ENCODE peak calls at places on chromosomes 11 and 22, in four cellular contexts. U, B, G and O are unnamed samples.

GRCh38 chr11:78489184-78489583 is 71.6 kb upstream of the GAB2 start:
- DNase-seq in U (no peak), B (no peak), G (no peak), O (no peak)

GRCh38 chr22:43905681-43906080 is 13.9 kb upstream of the PNPLA5 start:
- DNase-seq in U (no peak), B (no peak), G (no peak), O (no peak)

GRCh38 chr11:45085657-45086501 is 60.6 kb upstream of the PRDM11 start:
- DNase-seq in U (no peak), B (no peak), G (no peak), O (peak)

GRCh38 chr22:30606455-30607299 is at the start of gene TCN2:
- DNase-seq in U (peak), B (peak), G (no peak), O (peak)

GRCh38 chr11:37770145-37770544 is 1172.1 kb upstream of the RAG2 start:
- DNase-seq in U (no peak), B (no peak), G (no peak), O (no peak)

GRCh38 chr11:35672608-35673007 is 10.0 kb downstream of the TRIM44 start:
- DNase-seq in U (no peak), B (no peak), G (no peak), O (no peak)

GRCh38 chr11:131408011-131408640 is 37.7 kb downstream of the NTM start:
- DNase-seq in U (no peak), B (peak), G (no peak), O (peak)

GRCh38 chr22:38863531-38864131 is 8.4 kb downstream of the CBX6 start:
- DNase-seq in U (no peak), B (no peak), G (no peak), O (no peak)

GRCh38 chr11:119741369-119742262 is 12.6 kb upstream of the NECTIN1 start:
- DNase-seq in U (peak), B (peak), G (no peak), O (peak)

GRCh38 chr11:77106321-77106720 is 3.7 kb downstream of the OMP start:
- DNase-seq in U (no peak), B (no peak), G (no peak), O (no peak)

GRCh38 chr22:48737461-48738203 is 1090.0 kb downstream of the BRD1 start:
- DNase-seq in U (no peak), B (no peak), G (no peak), O (no peak)

GRCh38 chr11:1864216-1864615 is 11.3 kb downstream of the LSP1 start:
- DNase-seq in U (no peak), B (no peak), G (no peak), O (no peak)

GRCh38 chr11:123473941-123474668 is 44.0 kb downstream of the GRAMD1B start:
- DNase-seq in U (no peak), B (no peak), G (no peak), O (no peak)

GRCh38 chr11:111439905-111440304 is 60.8 kb upstream of the POU2AF1 start:
- DNase-seq in U (no peak), B (no peak), G (no peak), O (no peak)

GRCh38 chr22:18927020-18927419 is 9.1 kb downstream of the PRODH start:
- DNase-seq in U (no peak), B (no peak), G (no peak), O (no peak)

GRCh38 chr22:18927573-18927972 is 8.5 kb downstream of the PRODH start:
- DNase-seq in U (no peak), B (no peak), G (no peak), O (no peak)

GRCh38 chr22:18929459-18929858 is 6.6 kb downstream of the PRODH start:
- DNase-seq in U (no peak), B (no peak), G (no peak), O (no peak)

DNA sequence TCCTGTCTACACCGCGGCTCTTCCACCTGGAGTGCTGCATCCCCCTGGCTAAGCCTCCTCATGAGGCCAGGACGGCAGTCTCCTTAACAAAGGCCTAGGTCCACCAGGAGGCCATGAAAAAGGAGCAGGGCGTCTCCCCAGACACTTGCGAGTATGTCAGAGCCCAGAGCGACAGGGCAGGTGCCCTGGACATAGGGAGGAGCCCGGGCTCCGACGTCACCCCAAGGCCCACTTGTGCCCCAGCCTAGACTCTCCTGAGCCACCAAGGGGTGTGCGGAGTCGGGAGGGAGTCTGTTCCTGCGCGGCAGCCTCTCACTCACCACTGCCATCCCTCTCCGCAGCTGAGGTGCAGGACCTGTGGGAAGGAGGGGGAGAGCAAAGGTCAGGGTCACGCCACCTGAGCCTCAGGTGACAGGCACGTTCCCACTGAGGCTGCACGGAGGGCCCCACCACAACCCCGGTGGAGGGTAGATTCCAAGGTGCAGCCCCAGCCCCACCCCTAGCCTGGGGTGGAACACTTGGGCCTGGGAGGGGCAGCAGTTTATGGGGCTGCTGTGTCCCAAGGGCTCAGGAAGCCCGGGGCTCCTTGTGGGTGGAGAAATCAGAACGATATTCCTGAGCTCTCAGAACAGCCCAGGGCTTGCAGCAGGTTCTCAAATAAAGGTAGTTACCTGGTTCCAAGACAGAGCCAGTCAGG is 10.6 kb downstream of the PRODH start:
- DNase-seq in U (no peak), B (no peak), G (no peak), O (no peak)
- TF ChIP-seq CREB1 in U (no peak), B (no peak), G (no peak), O (no peak)

GRCh38 chr11:74347381-74347780 is 35.9 kb upstream of the P4HA3 start:
- DNase-seq in U (no peak), B (peak), G (no peak), O (no peak)
- TF ChIP-seq REST in U (no peak), B (no peak), G (no peak), O (no peak)

GRCh38 chr11:65355013-65355775 is 643 bp downstream of the TIGD3 start:
- DNase-seq in U (peak), B (peak), G (no peak), O (peak)
- TF ChIP-seq CREB1 in U (no peak), B (no peak), G (no peak), O (no peak)

GRCh38 chr11:61265357-61265756 is 24.4 kb downstream of the PGA5 start:
- DNase-seq in U (no peak), B (peak), G (no peak), O (no peak)
- TF ChIP-seq REST in U (no peak), B (no peak), G (no peak), O (no peak)